ENCODE peak calls at places on chromosomes 6 and 20, in nine cellular contexts. V is type B pancreatic cell, H is mesothelial cell of epicardium, Y is left ventricle myocardium inferior, Q is nephron progenitor cell, M is hepatocyte, R is foreskin fibroblast, D is mucosa of descending colon, F is RWPE2. Z is an unnamed sample.

GRCh38 chr6:140401666-140402255 is 1027.3 kb upstream of the CITED2 start:
- DNase-seq in V (no peak), H (no peak), Y (no peak), Q (no peak), M (no peak), R (no peak), D (no peak), F (no peak), Z (no peak)

GRCh38 chr6:42007286-42007685 is 43.0 kb upstream of the TAF8 start:
- DNase-seq in V (no peak), H (no peak), Y (no peak), Q (no peak), M (no peak), R (no peak), D (no peak), F (no peak), Z (no peak)

GRCh38 chr20:11687546-11688292 is 230.0 kb upstream of the BTBD3 start:
- DNase-seq in V (no peak), H (no peak), Y (no peak), Q (no peak), M (peak), R (no peak), D (no peak), F (no peak), Z (no peak)

GRCh38 chr20:49515588-49515987 is 33.1 kb upstream of the KCNB1 start:
- DNase-seq in V (no peak), H (no peak), Y (no peak), Q (no peak), M (no peak), R (no peak), D (no peak), F (no peak), Z (no peak)

GRCh38 chr20:12022121-12022520 is 104.4 kb downstream of the BTBD3 start:
- DNase-seq in V (no peak), H (no peak), Y (no peak), Q (no peak), M (no peak), R (no peak), D (no peak), F (no peak), Z (no peak)

GRCh38 chr6:18126116-18126515 is 3.6 kb upstream of the NHLRC1 start:
- DNase-seq in V (no peak), H (no peak), Y (no peak), Q (no peak), M (no peak), R (peak), D (no peak), F (no peak), Z (no peak)

GRCh38 chr6:149166324-149166723 is 151.2 kb upstream of the TAB2 start:
- DNase-seq in V (no peak), H (no peak), Y (no peak), Q (no peak), M (no peak), R (no peak), D (no peak), F (no peak), Z (no peak)

GRCh38 chr6:99349620-99350141 is at the start of gene FAXC:
- DNase-seq in V (peak), H (peak), Y (no peak), Q (peak), M (peak), R (peak), D (no peak), F (peak), Z (peak)

GRCh38 chr6:18823782-18824386 is 436.7 kb downstream of the RNF144B start:
- DNase-seq in V (no peak), H (no peak), Y (no peak), Q (peak), M (peak), R (peak), D (no peak), F (no peak), Z (no peak)

GRCh38 chr6:42226251-42227143 is 8.8 kb upstream of the MRPS10 start:
- DNase-seq in V (no peak), H (no peak), Y (no peak), Q (no peak), M (peak), R (peak), D (peak), F (peak), Z (no peak)

GRCh38 chr20:11158589-11158988 is 484.8 kb upstream of the JAG1 start:
- DNase-seq in V (no peak), H (no peak), Y (no peak), Q (no peak), M (no peak), R (no peak), D (no peak), F (no peak), Z (no peak)

GRCh38 chr6:109717971-109718370 is 26.9 kb downstream of the FIG4 start:
- DNase-seq in V (no peak), H (no peak), Y (no peak), Q (no peak), M (no peak), R (no peak), D (no peak), F (no peak), Z (no peak)

GRCh38 chr20:34072778-34073177 is 39.3 kb downstream of the EIF2S2 start:
- DNase-seq in V (no peak), H (no peak), Y (no peak), Q (no peak), M (no peak), R (no peak), D (no peak), F (no peak), Z (no peak)

GRCh38 chr6:156189714-156190113 is 587.5 kb upstream of the ARID1B start:
- DNase-seq in V (no peak), H (no peak), Y (no peak), Q (no peak), M (no peak), R (no peak), D (no peak), F (no peak), Z (no peak)

GRCh38 chr6:43243649-43244321 is 504 bp downstream of the TTBK1 start:
- DNase-seq in V (no peak), H (no peak), Y (no peak), Q (no peak), M (no peak), R (no peak), D (no peak), F (no peak), Z (no peak)

GRCh38 chr20:62276448-62276847 is 26.3 kb upstream of the ADRM1 start:
- DNase-seq in V (no peak), H (no peak), Y (peak), Q (no peak), M (no peak), R (no peak), D (no peak), F (no peak), Z (no peak)

GRCh38 chr20:52552181-52552872 is 360.7 kb upstream of the ZFP64 start:
- DNase-seq in V (no peak), H (no peak), Y (no peak), Q (no peak), M (no peak), R (no peak), D (no peak), F (peak), Z (no peak)

GRCh38 chr6:104325341-104326172 is 534.2 kb downstream of the HACE1 start:
- DNase-seq in V (no peak), H (peak), Y (no peak), Q (peak), M (peak), R (no peak), D (no peak), F (no peak), Z (no peak)

GRCh38 chr6:56145616-56146015 is 101.8 kb downstream of the COL21A1 start:
- DNase-seq in V (no peak), H (no peak), Y (no peak), Q (no peak), M (no peak), R (no peak), D (no peak), F (no peak), Z (no peak)

GRCh38 chr20:56360133-56360898 is 1.5 kb downstream of the FAM210B start:
- DNase-seq in V (no peak), H (no peak), Y (no peak), Q (no peak), M (no peak), R (no peak), D (no peak), F (no peak), Z (no peak)

GRCh38 chr6:150541587-150541986 is 58.1 kb upstream of the PLEKHG1 start:
- DNase-seq in V (no peak), H (no peak), Y (no peak), Q (no peak), M (no peak), R (no peak), D (no peak), F (no peak), Z (no peak)

GRCh38 chr6:8174571-8174970 is 72.2 kb upstream of the EEF1E1 start:
- DNase-seq in V (no peak), H (no peak), Y (no peak), Q (no peak), M (no peak), R (no peak), D (no peak), F (no peak), Z (no peak)

GRCh38 chr20:1377984-1378742 is 14.7 kb downstream of the FKBP1A start:
- DNase-seq in V (no peak), H (no peak), Y (no peak), Q (no peak), M (no peak), R (no peak), D (no peak), F (no peak), Z (no peak)

GRCh38 chr20:15986690-15987089 is 586.6 kb downstream of the KIF16B start:
- DNase-seq in V (no peak), H (no peak), Y (no peak), Q (no peak), M (no peak), R (no peak), D (no peak), F (no peak), Z (no peak)

GRCh38 chr6:157089258-157089657 is 234.1 kb downstream of the TMEM242 start:
- DNase-seq in V (no peak), H (no peak), Y (no peak), Q (no peak), M (peak), R (peak), D (no peak), F (no peak), Z (no peak)

GRCh38 chr6:25413506-25413905 is 134.3 kb downstream of the CARMIL1 start:
- DNase-seq in V (no peak), H (no peak), Y (no peak), Q (no peak), M (no peak), R (no peak), D (no peak), F (no peak), Z (no peak)

GRCh38 chr6:148177589-148178233 is 164.9 kb upstream of the SASH1 start:
- DNase-seq in V (no peak), H (no peak), Y (peak), Q (peak), M (peak), R (peak), D (no peak), F (no peak), Z (peak)

GRCh38 chr20:6698056-6698455 is 69.4 kb upstream of the BMP2 start:
- DNase-seq in V (no peak), H (peak), Y (no peak), Q (no peak), M (peak), R (no peak), D (no peak), F (peak), Z (no peak)

GRCh38 chr20:330233-331149 is 5.1 kb downstream of the SOX12 start:
- DNase-seq in V (no peak), H (peak), Y (no peak), Q (peak), M (peak), R (peak), D (no peak), F (no peak), Z (no peak)

GRCh38 chr6:93644611-93645010 is 225.3 kb upstream of the EPHA7 start:
- DNase-seq in V (no peak), H (no peak), Y (no peak), Q (no peak), M (peak), R (no peak), D (no peak), F (no peak), Z (no peak)

GRCh38 chr6:31559958-31560696 is 12.0 kb upstream of the LTA start:
- DNase-seq in V (no peak), H (no peak), Y (peak), Q (no peak), M (peak), R (peak), D (peak), F (peak), Z (peak)

GRCh38 chr6:22470454-22471368 is 98.7 kb upstream of the HDGFL1 start:
- DNase-seq in V (no peak), H (no peak), Y (peak), Q (no peak), M (peak), R (peak), D (no peak), F (no peak), Z (no peak)

GRCh38 chr6:22471746-22472145 is 97.6 kb upstream of the HDGFL1 start:
- DNase-seq in V (no peak), H (no peak), Y (no peak), Q (no peak), M (no peak), R (no peak), D (no peak), F (no peak), Z (no peak)

GRCh38 chr6:22468566-22468965 is 100.8 kb upstream of the HDGFL1 start:
- DNase-seq in V (no peak), H (no peak), Y (no peak), Q (no peak), M (no peak), R (no peak), D (no peak), F (no peak), Z (no peak)

GRCh38 chr6:22474283-22474682 is 95.1 kb upstream of the HDGFL1 start:
- DNase-seq in V (no peak), H (no peak), Y (no peak), Q (no peak), M (no peak), R (no peak), D (no peak), F (no peak), Z (no peak)

DNA sequence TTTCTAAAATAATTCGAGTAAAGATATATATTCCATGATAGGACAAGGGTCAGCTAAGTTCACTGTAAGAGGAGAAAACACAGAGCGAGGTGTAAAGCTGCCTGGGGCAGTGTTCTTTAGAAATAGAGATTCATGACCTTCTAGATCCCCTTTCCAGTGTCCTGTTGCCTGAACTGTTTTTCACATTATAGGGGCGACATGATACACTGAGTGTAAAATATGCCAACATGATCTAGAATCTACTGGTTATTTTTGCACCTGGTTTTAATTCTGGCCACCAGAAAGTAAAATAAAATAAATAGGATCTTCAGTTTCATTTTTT is 98.0 kb upstream of the HDGFL1 start:
- DNase-seq in V (no peak), H (no peak), Y (no peak), Q (no peak), M (no peak), R (no peak), D (no peak), F (no peak), Z (no peak)
- TF ChIP-seq CTCF in V (peak), H (no peak), Y (no peak), Q (no peak), M (no peak), R (no peak), D (no peak), F (peak), Z (no peak)

DNA sequence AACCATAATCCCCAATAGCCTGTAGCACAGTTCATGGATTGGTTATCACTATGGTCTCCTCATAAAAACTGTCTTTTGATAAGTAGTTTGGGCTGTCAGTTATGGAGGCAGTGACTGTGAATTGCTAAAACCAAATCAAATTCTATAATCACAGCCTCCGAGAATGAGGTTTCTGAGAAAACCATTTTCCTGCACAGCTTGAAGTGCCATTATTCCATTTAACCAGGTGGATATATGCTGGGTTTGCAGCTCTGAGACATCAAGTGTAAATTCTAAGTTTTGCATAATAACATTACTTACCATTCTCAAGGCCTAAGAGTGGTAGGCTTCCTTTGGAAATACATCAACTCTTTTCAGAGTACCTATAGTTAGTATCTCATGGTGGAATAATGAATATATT is 485.4 kb downstream of the FRK start:
- DNase-seq in V (no peak), H (no peak), Y (no peak), Q (no peak), M (no peak), R (no peak), D (no peak), F (no peak), Z (no peak)
- TF ChIP-seq CTCF in V (no peak), H (no peak), Y (no peak), Q (no peak), M (no peak), R (no peak), D (no peak), F (no peak), Z (no peak)

DNA sequence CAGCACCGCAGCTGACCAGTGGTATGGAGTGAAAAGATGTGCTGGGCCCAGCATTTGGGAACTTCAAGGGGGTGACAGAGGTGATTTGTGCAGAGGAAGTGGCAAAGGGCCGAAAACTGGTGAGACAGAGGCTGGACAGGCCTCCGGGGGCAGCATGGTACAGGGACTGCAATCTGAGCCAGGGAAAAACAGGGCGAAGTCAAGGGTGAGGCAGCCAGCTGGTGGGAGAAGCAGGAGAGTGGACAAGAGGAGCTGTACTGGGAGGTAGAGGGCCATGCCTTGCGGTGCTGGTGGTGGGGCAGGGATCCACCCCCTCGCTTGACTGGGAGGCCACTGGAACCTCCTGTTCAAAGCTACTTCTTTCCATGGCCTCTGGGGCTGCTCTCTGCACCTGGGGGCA is 7.3 kb upstream of the GFRA4 start:
- DNase-seq in V (no peak), H (no peak), Y (no peak), Q (peak), M (no peak), R (no peak), D (no peak), F (no peak), Z (no peak)
- TF ChIP-seq CTCF in V (peak), H (no peak), Y (no peak), Q (peak), M (no peak), R (peak), D (no peak), F (peak), Z (no peak)

GRCh38 chr6:69487688-69488087 is 309.1 kb downstream of the LMBRD1 start:
- DNase-seq in V (no peak), H (no peak), Y (no peak), Q (no peak), M (no peak), R (no peak), D (no peak), F (no peak), Z (no peak)
- TF ChIP-seq CTCF in V (peak), H (no peak), Y (peak), Q (peak), M (peak), R (no peak), D (no peak), F (peak), Z (no peak)

GRCh38 chr6:68978411-68978810 is 343.3 kb downstream of the ADGRB3 start:
- DNase-seq in V (no peak), H (no peak), Y (no peak), Q (no peak), M (no peak), R (no peak), D (no peak), F (no peak), Z (no peak)

GRCh38 chr6:68976260-68976659 is 341.2 kb downstream of the ADGRB3 start:
- DNase-seq in V (no peak), H (no peak), Y (no peak), Q (no peak), M (no peak), R (no peak), D (no peak), F (no peak), Z (no peak)

GRCh38 chr6:68975064-68975463 is 340.0 kb downstream of the ADGRB3 start:
- DNase-seq in V (no peak), H (no peak), Y (no peak), Q (no peak), M (peak), R (no peak), D (no peak), F (no peak), Z (no peak)
- TF ChIP-seq CTCF in V (peak), H (no peak), Y (peak), Q (no peak), M (peak), R (no peak), D (no peak), F (no peak), Z (no peak)

GRCh38 chr6:28355743-28356665 is 6.3 kb downstream of the ZKSCAN3 start:
- DNase-seq in V (peak), H (peak), Y (peak), Q (peak), M (peak), R (peak), D (peak), F (no peak), Z (peak)
- TF ChIP-seq CTCF in V (peak), H (peak), Y (peak), Q (peak), M (peak), R (peak), D (peak), F (peak), Z (peak)

GRCh38 chr6:114543696-114544095 is 200.9 kb upstream of the HS3ST5 start:
- DNase-seq in V (no peak), H (no peak), Y (no peak), Q (no peak), M (no peak), R (no peak), D (no peak), F (no peak), Z (no peak)
- TF ChIP-seq CTCF in V (no peak), H (no peak), Y (no peak), Q (no peak), M (no peak), R (no peak), D (no peak), F (no peak), Z (no peak)